ENCODE peak calls at places on chromosomes 7 and 10, in seven cellular contexts. H is HCT116, L is H1, V is SK-N-SH, N is GM12878, B is K562, Y is HepG2. M is an unnamed sample.

GRCh38 chr7:37000514-37000913 is 276.2 kb upstream of the AOAH start:
- DNase-seq in V (no peak), H (no peak), B (no peak), Y (no peak), N (no peak), L (no peak), M (no peak)

GRCh38 chr7:138239244-138239643 is 163.0 kb downstream of the AKR1D1 start:
- DNase-seq in H (no peak), V (no peak), L (no peak), N (no peak), Y (no peak), B (peak; percentile 22), M (no peak)

GRCh38 chr10:78207216-78207615 is 173.6 kb downstream of the RPS24 start:
- DNase-seq in B (no peak), V (no peak), Y (no peak), L (no peak), H (no peak), N (peak; percentile 7), M (no peak)

GRCh38 chr10:26799342-26799741 is 61.4 kb downstream of the ABI1 start:
- DNase-seq in H (no peak), B (no peak), N (peak; percentile 60), V (no peak), Y (no peak), L (no peak), M (no peak)

GRCh38 chr7:27640914-27641570 is 21.6 kb downstream of the HIBADH start:
- DNase-seq in B (no peak), H (no peak), Y (peak; percentile 44), V (no peak), N (no peak), L (no peak), M (no peak)

GRCh38 chr7:117045927-117046710 is 92.8 kb downstream of the ST7 start:
- DNase-seq in V (no peak), Y (no peak), L (no peak), H (no peak), B (peak; percentile 63), N (no peak), M (no peak)

GRCh38 chr7:45972629-45973312 is 51.7 kb upstream of the IGFBP3 start:
- DNase-seq in N (no peak), H (no peak), B (no peak), L (no peak), V (no peak), Y (peak; percentile 88), M (no peak)

GRCh38 chr10:105187243-105187642 is 546.2 kb downstream of the SORCS3 start:
- DNase-seq in L (no peak), V (no peak), Y (no peak), N (no peak), B (no peak), H (no peak), M (no peak)

GRCh38 chr7:825386-825785 is 6.9 kb upstream of the SUN1 start:
- DNase-seq in B (no peak), N (no peak), V (no peak), H (no peak), L (no peak), Y (no peak), M (no peak)

GRCh38 chr7:130884437-130885417 is 150.7 kb upstream of the KLF14 start:
- DNase-seq in L (no peak), V (no peak), H (no peak), N (no peak), B (peak; percentile 29), Y (peak; percentile 55), M (no peak)

GRCh38 chr10:93591065-93591808 is 9.8 kb downstream of the RBP4 start:
- DNase-seq in B (no peak), L (no peak), H (no peak), Y (no peak), V (no peak), N (no peak), M (peak; percentile 50)

GRCh38 chr7:101347477-101347876 is 15.2 kb upstream of the COL26A1 start:
- DNase-seq in Y (no peak), L (no peak), V (no peak), B (no peak), N (no peak), H (no peak), M (no peak)

GRCh38 chr7:118731854-118732253 is 507.4 kb downstream of the ANKRD7 start:
- DNase-seq in Y (no peak), V (no peak), H (peak; percentile 13), N (no peak), B (peak; percentile 10), L (no peak), M (no peak)

GRCh38 chr7:105641236-105641810 is 60.0 kb upstream of the EFCAB10 start:
- DNase-seq in Y (no peak), L (no peak), V (no peak), N (no peak), B (no peak), H (no peak), M (no peak)

GRCh38 chr7:150421831-150422230 is 28.6 kb upstream of the GIMAP8 start:
- DNase-seq in B (no peak), L (no peak), H (no peak), Y (no peak), N (no peak), V (no peak), M (no peak)

GRCh38 chr10:48729222-48729621 is 44.5 kb downstream of the WDFY4 start:
- DNase-seq in Y (no peak), L (no peak), H (no peak), V (no peak), N (no peak), B (no peak), M (no peak)

GRCh38 chr7:56206420-56206819 is 90.2 kb upstream of the NUPR2 start:
- DNase-seq in Y (no peak), H (no peak), L (no peak), B (no peak), N (no peak), V (no peak), M (no peak)

GRCh38 chr10:84286695-84287094 is 41.7 kb upstream of the CCSER2 start:
- DNase-seq in N (no peak), B (no peak), V (no peak), Y (no peak), H (no peak), L (no peak), M (no peak)

GRCh38 chr7:27238979-27239779 is 3.4 kb upstream of the EVX1 start:
- DNase-seq in V (peak; percentile 79), H (no peak), B (no peak), L (no peak), Y (no peak), N (no peak), M (no peak)

GRCh38 chr7:45328397-45329080 is 170.9 kb downstream of the RAMP3 start:
- DNase-seq in B (no peak), V (no peak), L (no peak), Y (no peak), N (no peak), H (no peak), M (no peak)

GRCh38 chr10:3754727-3755439 is 30.1 kb downstream of the KLF6 start:
- DNase-seq in L (no peak), N (no peak), H (peak; percentile 91), V (no peak), Y (peak; percentile 60), B (peak; percentile 62), M (no peak)

GRCh38 chr10:3755440-3756359 is 29.3 kb downstream of the KLF6 start:
- DNase-seq in H (no peak), L (no peak), V (no peak), Y (peak; percentile 71), N (no peak), B (peak; percentile 42), M (no peak)

GRCh38 chr10:3757638-3758490 is 27.1 kb downstream of the KLF6 start:
- DNase-seq in V (peak; percentile 82), H (no peak), Y (no peak), B (no peak), N (peak; percentile 82), L (no peak), M (no peak)

GRCh38 chr10:3757250-3757637 is 27.8 kb downstream of the KLF6 start:
- DNase-seq in N (no peak), V (no peak), B (no peak), Y (no peak), H (no peak), L (no peak), M (no peak)

GRCh38 chr10:3756360-3756740 is 28.7 kb downstream of the KLF6 start:
- DNase-seq in B (no peak), Y (no peak), N (no peak), V (no peak), L (no peak), H (no peak), M (no peak)
- TF ChIP-seq JUND in B (no peak), Y (no peak), N (no peak), V (no peak), L (no peak), H (no peak), M (no peak)

GRCh38 chr7:13197501-13197900 is 510.1 kb downstream of the ARL4A start:
- DNase-seq in N (no peak), V (no peak), L (no peak), H (no peak), B (no peak), Y (no peak), M (no peak)
- TF ChIP-seq JUND in N (no peak), V (no peak), L (no peak), H (no peak), B (no peak), Y (no peak), M (no peak)

DNA sequence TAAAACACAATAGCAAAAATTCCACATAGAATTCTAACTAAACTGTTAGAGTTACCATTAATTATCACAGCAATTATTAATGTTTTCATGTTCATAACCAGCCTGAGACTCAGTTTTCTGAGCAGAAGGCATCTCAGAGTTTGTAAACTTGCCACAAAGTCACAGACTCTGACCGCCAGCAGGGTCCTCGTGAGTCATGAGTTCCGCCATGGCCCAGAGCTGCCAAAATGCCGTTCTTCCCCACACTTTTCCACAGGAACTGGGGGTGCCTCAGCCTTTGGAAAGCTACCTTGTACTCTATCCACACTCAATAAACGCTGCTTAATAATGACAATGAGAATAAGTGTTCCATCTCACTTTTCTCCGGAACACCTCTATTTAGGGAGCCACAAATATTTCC is 22.1 kb upstream of the INHBA start:
- DNase-seq in B (no peak), V (no peak), H (no peak), L (no peak), Y (no peak), N (no peak), M (no peak)
- TF ChIP-seq JUND in B (no peak), V (no peak), H (no peak), L (no peak), Y (no peak), N (no peak), M (no peak)

GRCh38 chr10:69503001-69503895 is 52.0 kb downstream of the TSPAN15 start:
- DNase-seq in Y (no peak), H (no peak), N (no peak), L (no peak), B (no peak), V (no peak), M (no peak)
- TF ChIP-seq JUND in Y (no peak), H (no peak), N (no peak), L (no peak), B (no peak), V (no peak), M (no peak)

M was measured in T47D.